ENCODE peak calls at places on chromosomes 1 and 21, in five cellular contexts. X, E, J, N and U are unnamed samples.

GRCh38 chr1:117802546-117803257 is 126.7 kb downstream of the GDAP2 start:
- DNase-seq in X (no peak), E (no peak), J (peak), N (no peak), U (no peak)

GRCh38 chr1:36095760-36096405 is 7.2 kb downstream of the ADPRS start:
- DNase-seq in X (no peak), E (no peak), J (no peak), N (no peak), U (peak)

GRCh38 chr1:25771246-25772114 is 28.5 kb upstream of the SELENON start:
- DNase-seq in X (no peak), E (peak), J (no peak), N (no peak), U (no peak)

GRCh38 chr1:182395911-182396310 is 4.3 kb upstream of the GLUL start:
- DNase-seq in X (no peak), E (no peak), J (no peak), N (no peak), U (no peak)

GRCh38 chr1:244788493-244789275 is 46.8 kb upstream of the COX20 start:
- DNase-seq in X (no peak), E (no peak), J (no peak), N (no peak), U (no peak)

GRCh38 chr1:41672641-41673313 is 188.3 kb upstream of the EDN2 start:
- DNase-seq in X (no peak), E (no peak), J (no peak), N (no peak), U (peak)

GRCh38 chr1:117810553-117810952 is 118.9 kb downstream of the GDAP2 start:
- DNase-seq in X (no peak), E (no peak), J (no peak), N (no peak), U (peak)

GRCh38 chr1:11784993-11785769 is 20.6 kb downstream of the MTHFR start:
- DNase-seq in X (peak), E (peak), J (peak), N (no peak), U (peak)

GRCh38 chr1:172246521-172247390 is 173.7 kb upstream of the C1orf105 start:
- DNase-seq in X (no peak), E (no peak), J (no peak), N (no peak), U (no peak)

GRCh38 chr1:21216835-21217811 is 40.4 kb upstream of the EIF4G3 start:
- DNase-seq in X (peak), E (peak), J (peak), N (no peak), U (peak)

GRCh38 chr21:37742532-37742931 is 173.7 kb downstream of the KCNJ6 start:
- DNase-seq in X (no peak), E (no peak), J (no peak), N (no peak), U (no peak)
- TF ChIP-seq MAX in X (no peak), E (no peak), J (no peak), N (no peak), U (no peak)

GRCh38 chr1:67850611-67851075 is 17.4 kb upstream of the GNG12 start:
- DNase-seq in X (peak), E (no peak), J (peak), N (no peak), U (no peak)
- TF ChIP-seq MAX in X (no peak), E (no peak), J (no peak), N (no peak), U (no peak)

DNA sequence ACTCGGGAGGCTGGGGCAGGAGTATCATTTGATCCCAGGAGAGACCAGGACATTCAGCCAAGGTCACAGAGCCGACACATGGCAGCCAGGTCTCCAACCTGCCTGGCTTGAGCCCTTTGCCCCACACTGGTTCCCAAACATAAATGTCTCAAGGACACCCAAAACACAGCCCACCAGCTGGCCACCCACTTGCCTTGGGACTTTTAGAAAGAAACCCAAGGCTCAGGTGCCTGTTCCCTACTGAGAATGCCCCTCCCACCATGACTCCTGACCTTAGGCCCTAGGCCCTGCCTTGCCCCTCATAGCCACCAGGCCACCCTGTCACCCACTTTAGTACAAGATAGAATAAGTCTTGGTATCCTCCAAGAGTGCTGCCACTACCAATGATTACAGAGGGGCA is 41.9 kb upstream of the LRP8 start:
- DNase-seq in X (no peak), E (no peak), J (no peak), N (no peak), U (no peak)
- TF ChIP-seq MAX in X (no peak), E (no peak), J (no peak), N (no peak), U (no peak)

DNA sequence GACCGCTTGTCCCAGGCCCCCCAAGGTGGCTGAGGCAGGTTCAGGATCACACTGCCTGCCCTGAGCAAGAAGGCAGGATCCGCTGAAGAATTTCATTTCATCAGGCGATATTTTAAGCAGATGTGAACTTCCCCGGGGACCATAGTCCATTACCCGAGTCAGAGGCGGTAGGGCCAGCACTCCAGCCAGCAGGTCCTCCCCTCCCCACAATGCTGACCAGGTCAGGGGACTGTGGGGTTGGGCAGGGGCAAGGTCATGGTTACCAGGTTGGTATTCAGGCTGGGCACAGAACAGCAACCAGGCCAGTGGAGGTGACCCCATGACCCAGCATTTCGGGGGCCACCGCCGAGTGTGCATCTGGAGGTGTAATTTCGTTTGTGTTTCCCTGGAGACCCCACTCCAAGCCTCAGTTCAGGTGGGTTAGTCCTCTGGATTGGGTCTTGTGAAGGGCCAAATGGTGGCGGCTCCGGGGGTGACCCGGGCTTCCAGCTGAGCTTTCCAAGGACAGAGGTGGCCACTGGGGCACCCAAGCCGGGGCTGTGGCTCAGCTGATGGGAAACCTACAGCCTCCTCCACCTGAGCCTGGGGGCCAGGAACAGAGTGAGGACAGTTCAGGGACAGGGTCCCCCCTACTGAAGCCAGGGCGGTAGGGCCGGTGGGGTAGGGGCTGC is 2.6 kb downstream of the PRDM16 start:
- DNase-seq in X (no peak), E (no peak), J (no peak), N (no peak), U (no peak)
- TF ChIP-seq MAX in X (no peak), E (no peak), J (no peak), N (no peak), U (no peak)

DNA sequence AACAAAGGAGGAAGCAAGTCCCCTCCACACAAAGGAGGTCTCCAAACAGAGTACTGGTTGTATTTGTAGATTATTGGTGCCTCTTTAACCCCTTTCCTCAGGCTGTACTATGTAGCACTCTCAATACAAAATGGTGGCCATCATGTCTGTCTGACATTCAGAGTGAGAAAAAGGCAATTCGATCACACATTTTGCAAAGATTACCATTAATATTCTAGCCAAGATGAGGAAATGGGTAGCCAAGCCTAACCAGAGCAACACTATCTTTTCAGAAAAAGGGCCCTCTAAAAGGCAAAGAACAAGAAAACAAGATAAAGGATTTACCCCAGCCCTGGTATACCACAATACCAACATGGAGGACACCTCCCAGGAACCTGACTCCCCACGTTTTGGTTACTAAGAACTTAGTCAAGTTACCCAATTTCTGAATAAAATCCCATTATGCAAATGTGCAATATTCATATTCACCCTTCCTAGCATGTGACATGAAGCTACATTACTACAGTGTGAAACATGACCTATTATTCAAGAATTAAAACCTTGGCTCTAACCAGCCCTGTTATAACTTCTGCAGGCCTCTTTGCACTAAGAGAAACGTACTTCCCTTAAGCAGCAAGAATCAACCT is 2.2 kb downstream of the KDM5B start:
- DNase-seq in X (peak), E (no peak), J (peak), N (no peak), U (peak)
- TF ChIP-seq MAX in X (no peak), E (no peak), J (no peak), N (no peak), U (no peak)

GRCh38 chr1:154998818-154999650 is 3.6 kb upstream of the ZBTB7B start:
- DNase-seq in X (peak), E (peak), J (peak), N (peak), U (peak)
- TF ChIP-seq MAX in X (no peak), E (no peak), J (no peak), N (no peak), U (peak)

DNA sequence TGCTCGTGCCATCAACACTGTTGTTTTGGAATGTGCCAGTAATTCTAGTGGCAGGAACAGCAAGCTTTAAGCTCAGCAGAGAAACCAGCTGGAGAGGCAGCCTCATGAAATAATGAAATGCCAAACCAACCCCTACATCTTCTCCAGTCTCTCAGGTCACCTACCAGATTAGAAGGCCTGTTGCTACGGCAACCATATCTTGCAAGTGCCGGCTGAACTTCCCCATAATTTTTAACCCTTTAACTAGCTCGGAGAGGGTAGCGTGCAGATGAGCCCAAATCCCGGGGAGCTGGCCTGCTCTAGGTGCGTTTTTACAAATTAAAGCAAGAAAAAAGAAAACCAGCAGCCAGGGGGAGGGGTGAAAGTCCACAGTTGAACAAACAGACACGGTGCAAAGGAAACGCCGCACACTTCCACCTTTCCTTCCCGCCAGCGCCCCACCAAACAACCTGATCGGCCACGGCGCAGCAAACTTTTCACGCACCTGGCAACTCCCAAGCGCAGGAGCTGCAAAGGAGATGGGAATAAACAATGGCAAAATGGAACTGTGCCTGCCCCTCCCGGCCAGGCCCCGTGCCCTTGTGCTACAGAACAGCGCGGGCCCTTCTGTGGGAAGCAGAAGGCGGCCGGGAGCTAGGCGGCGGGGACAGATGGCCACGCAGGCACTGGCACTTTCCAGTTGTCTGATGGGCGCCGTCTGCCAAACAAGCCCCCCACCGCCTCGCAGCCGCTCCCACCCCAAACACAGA is 50.1 kb downstream of the SSBP3 start:
- DNase-seq in X (no peak), E (no peak), J (no peak), N (no peak), U (peak)
- TF ChIP-seq MAX in X (no peak), E (no peak), J (no peak), N (peak), U (no peak)

DNA sequence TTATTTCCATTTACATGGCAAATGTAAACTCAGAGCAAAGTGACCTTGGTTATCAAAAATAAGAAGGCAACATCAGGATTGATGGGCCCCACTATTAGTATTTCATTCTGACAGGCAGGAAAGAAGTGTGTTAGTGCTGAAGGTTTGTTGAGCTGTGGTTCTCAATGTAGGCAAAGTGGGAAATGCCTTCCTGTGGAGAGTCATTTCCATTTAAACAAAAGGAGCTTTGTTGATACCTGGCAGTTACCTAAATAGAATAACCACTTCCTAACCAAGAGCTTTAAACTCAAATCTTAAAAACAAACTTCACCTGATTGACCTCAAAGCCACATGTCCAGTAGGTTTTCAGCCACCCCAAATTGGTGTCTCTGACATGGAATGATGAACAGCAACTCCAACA is 579.9 kb upstream of the BEND5 start:
- DNase-seq in X (no peak), E (no peak), J (no peak), N (no peak), U (no peak)
- TF ChIP-seq MAX in X (no peak), E (no peak), J (no peak), N (no peak), U (no peak)

GRCh38 chr1:51719146-51719545 is 102.3 kb downstream of the OSBPL9 start:
- DNase-seq in X (no peak), E (no peak), J (no peak), N (no peak), U (peak)
- TF ChIP-seq MAX in X (no peak), E (no peak), J (no peak), N (no peak), U (no peak)

DNA sequence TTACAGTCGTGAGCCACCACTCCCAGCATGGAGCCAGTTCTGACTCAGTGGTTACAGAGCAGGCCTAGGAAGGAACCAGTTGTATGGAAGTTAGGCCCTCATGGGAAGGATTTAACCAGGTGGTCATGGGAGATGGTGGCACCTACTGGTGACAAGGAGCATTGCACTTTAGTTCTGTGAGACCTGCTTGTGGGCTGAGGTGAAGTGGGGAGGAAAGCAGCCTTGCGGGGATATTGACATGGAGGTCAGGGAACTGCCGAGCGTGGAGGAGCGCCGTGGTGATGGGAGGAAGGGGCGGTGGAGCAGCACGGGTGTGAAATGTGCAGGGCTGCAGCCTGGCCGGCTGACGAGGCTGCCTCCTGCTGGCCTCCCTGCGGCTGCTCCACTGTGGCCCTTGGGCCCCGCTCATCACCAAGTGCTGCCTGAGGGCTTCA is 100.4 kb downstream of the GALNT2 start:
- DNase-seq in X (peak), E (peak), J (peak), N (peak), U (peak)
- TF ChIP-seq MAX in X (no peak), E (no peak), J (no peak), N (no peak), U (no peak)